ENCODE peak calls at places on chromosomes 5 and 9, in five cellular contexts. O, H, S, N and W are unnamed samples.

GRCh38 chr9:129656795-129657390 is 8.6 kb upstream of the PRRX2 start:
- DNase-seq in O (no peak), S (no peak), H (no peak), N (no peak), W (no peak)

GRCh38 chr9:3507395-3508077 is 18.3 kb downstream of the RFX3 start:
- DNase-seq in S (no peak), H (no peak), O (no peak), N (no peak), W (no peak)

GRCh38 chr9:114450833-114451706 is 54.2 kb downstream of the WHRN start:
- DNase-seq in H (no peak), N (no peak), S (no peak), O (no peak), W (no peak)

GRCh38 chr9:96884443-96884842 is 30.1 kb upstream of the ZNF782 start:
- DNase-seq in S (no peak), H (peak), N (peak), O (no peak), W (no peak)

GRCh38 chr9:129751841-129752801 is 721 bp downstream of the PTGES start:
- DNase-seq in S (no peak), H (no peak), N (no peak), O (peak), W (no peak)

GRCh38 chr9:87109182-87109581 is 161.9 kb upstream of the GAS1 start:
- DNase-seq in S (no peak), H (no peak), N (no peak), O (no peak), W (no peak)

GRCh38 chr9:33868430-33869000 is 51.6 kb downstream of the UBE2R2 start:
- DNase-seq in N (no peak), S (no peak), O (no peak), H (peak), W (no peak)

GRCh38 chr9:84702469-84702868 is 32.9 kb downstream of the NTRK2 start:
- DNase-seq in H (no peak), O (no peak), N (no peak), S (no peak), W (no peak)

GRCh38 chr5:180977852-180978251 is 10.8 kb upstream of the BTNL3 start:
- DNase-seq in N (no peak), H (no peak), S (no peak), O (no peak), W (no peak)

GRCh38 chr5:132090107-132090506 is 16.5 kb downstream of the CSF2 start:
- DNase-seq in N (no peak), O (no peak), H (peak), S (no peak), W (no peak)

GRCh38 chr9:30944741-30945280 is 1439.6 kb upstream of the ACO1 start:
- DNase-seq in O (no peak), N (no peak), S (no peak), H (no peak), W (no peak)

GRCh38 chr9:2336055-2336454 is 285.5 kb upstream of the VLDLR start:
- DNase-seq in N (no peak), O (no peak), H (peak), S (no peak), W (no peak)

DNA sequence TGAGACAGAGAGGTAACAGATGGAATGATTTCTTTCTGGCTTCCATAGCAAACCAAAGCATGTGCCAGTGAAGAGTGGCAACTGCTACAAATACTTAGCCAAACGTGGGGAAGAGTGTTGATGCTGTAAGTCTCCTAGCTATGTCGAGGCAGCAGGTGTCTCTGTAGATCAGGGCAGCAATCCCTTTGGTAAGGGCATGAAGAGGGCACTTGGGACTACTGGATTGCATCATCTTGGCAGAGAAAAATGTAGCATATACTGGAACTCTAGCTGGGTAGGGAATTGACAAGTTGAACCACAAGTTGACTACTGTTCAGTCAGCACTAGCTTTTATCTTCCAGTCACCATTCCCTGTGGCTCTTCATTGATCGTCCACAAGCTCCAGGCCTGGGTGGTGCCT is 75.8 kb downstream of the GHR start:
- DNase-seq in S (no peak), N (no peak), H (no peak), O (no peak), W (no peak)
- H3K4me3 ChIP-seq in S (no peak), N (no peak), H (no peak), O (no peak), W (no peak)

DNA sequence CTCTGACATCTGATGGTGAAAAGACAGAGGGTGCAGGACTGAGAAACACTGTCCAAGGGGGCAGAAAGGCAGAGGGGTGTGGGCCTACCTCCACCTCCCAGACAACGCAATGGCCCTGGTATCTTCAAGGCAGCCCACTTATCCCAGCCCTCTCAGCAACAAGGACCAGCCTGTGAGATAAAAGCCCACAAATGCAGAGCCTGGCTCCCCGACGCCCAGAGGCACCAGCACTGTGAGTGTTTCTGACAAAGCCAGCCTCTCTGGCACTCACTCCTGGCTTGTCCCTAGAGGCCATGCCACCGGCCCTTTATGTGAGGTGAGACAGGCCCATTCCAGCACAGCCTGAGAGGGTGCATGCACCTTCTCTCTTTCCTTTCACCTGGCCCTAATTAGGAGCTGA is 176.2 kb downstream of the MED10 start:
- DNase-seq in N (no peak), O (peak), S (no peak), H (no peak), W (no peak)
- H3K4me3 ChIP-seq in N (no peak), O (no peak), S (no peak), H (no peak), W (no peak)

GRCh38 chr9:1087120-1087881 is 37.1 kb downstream of the DMRT2 start:
- DNase-seq in N (no peak), H (no peak), S (no peak), O (no peak), W (no peak)

GRCh38 chr9:1077616-1078015 is 27.5 kb downstream of the DMRT2 start:
- DNase-seq in O (no peak), S (no peak), H (no peak), N (no peak), W (no peak)

GRCh38 chr9:1086517-1086916 is 36.4 kb downstream of the DMRT2 start:
- DNase-seq in S (no peak), H (no peak), O (no peak), N (no peak), W (no peak)

DNA sequence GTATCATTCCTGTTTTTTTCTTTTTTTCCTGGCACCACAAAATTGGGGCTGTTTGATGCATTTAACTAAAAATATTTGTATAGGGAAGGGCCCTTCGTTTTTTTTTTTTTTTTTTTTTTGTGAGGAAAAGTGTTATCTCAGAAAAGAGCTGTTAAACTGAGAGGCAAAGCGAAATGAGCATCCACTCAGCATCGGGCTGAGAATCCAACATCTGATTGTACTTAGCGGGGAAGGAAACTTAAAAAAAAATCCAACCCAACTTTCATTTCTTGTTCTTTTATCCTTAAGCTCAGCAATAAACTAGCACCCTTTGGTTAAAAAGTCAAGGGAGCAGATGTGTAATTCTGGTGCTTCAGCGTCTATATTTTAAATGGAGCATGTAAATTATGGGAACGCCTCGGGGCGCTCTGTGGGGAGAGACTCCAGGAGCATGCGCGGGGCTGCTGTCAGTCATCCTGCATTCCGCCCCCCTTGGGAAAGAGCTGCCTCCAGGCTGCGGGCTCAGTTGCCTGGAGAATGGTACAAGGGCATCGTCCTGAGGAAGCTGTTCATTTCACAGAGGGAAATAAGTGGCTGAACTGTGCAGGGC is 33.3 kb downstream of the DMRT2 start:
- DNase-seq in N (peak), S (no peak), O (peak), H (no peak), W (no peak)
- H3K4me3 ChIP-seq in N (peak), S (no peak), O (peak), H (no peak), W (peak)

GRCh38 chr9:89495824-89496555 is 1.9 kb downstream of the SEMA4D start:
- DNase-seq in O (no peak), H (no peak), S (no peak), N (no peak), W (no peak)
- H3K4me3 ChIP-seq in O (no peak), H (no peak), S (peak), N (peak), W (peak)

GRCh38 chr5:179794171-179794570 is 385 bp downstream of the LTC4S start:
- DNase-seq in H (no peak), S (no peak), N (no peak), O (no peak), W (no peak)

GRCh38 chr5:179791881-179792611 is 1.7 kb upstream of the LTC4S start:
- DNase-seq in S (no peak), N (no peak), H (no peak), O (peak), W (no peak)

GRCh38 chr5:179792612-179793469 is 945 bp upstream of the LTC4S start:
- DNase-seq in S (no peak), N (no peak), H (no peak), O (no peak), W (no peak)

GRCh38 chr5:179794575-179794974 is 789 bp downstream of the LTC4S start:
- DNase-seq in N (no peak), S (no peak), H (no peak), O (no peak), W (no peak)

GRCh38 chr5:179793470-179794139 is at the start of gene LTC4S:
- DNase-seq in S (no peak), N (peak), O (no peak), H (peak), W (no peak)
- H3K4me3 ChIP-seq in S (no peak), N (no peak), O (no peak), H (peak), W (peak)

GRCh38 chr9:85872444-85872843 is 68.5 kb upstream of the NAA35 start:
- DNase-seq in H (no peak), O (no peak), S (no peak), N (no peak), W (no peak)
- H3K4me3 ChIP-seq in H (no peak), O (no peak), S (no peak), N (no peak), W (no peak)

GRCh38 chr5:88144219-88145040 is 124.2 kb downstream of the TMEM161B start:
- DNase-seq in O (peak), S (peak), N (no peak), H (no peak), W (no peak)
- H3K4me3 ChIP-seq in O (no peak), S (no peak), N (peak), H (no peak), W (peak)

GRCh38 chr9:136726118-136726517 is 13.7 kb downstream of the DIPK1B start:
- DNase-seq in S (no peak), N (no peak), O (no peak), H (no peak), W (no peak)
- H3K4me3 ChIP-seq in S (no peak), N (peak), O (peak), H (peak), W (peak)

GRCh38 chr5:38853753-38854470 is 8.1 kb downstream of the OSMR start:
- DNase-seq in S (no peak), H (peak), O (no peak), N (no peak), W (no peak)
- H3K4me3 ChIP-seq in S (no peak), H (no peak), O (no peak), N (no peak), W (no peak)

DNA sequence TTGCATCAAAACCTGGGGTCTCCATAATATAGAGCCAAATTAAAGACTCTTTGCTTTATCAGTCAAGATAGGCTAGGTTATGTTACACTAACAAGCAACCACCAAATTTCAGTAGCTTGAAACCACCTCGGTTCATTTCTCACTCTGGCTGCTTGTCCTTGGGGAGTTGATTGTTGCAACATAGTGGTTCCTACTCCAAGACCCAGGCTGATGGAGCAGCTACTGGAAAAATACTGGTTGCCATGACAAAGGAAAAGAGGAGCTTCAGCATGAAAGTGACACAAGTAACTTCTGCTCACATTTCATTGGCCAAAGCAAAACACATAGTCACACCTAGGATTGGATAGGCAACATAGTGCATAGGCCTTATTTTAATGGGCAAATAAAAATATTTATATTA is 18.5 kb upstream of the RCL1 start:
- DNase-seq in O (no peak), S (no peak), N (peak), H (peak), W (peak)
- H3K4me3 ChIP-seq in O (no peak), S (no peak), N (no peak), H (no peak), W (no peak)